ENCODE peak calls at places on chromosomes 16 and 17, in eight cellular contexts. W is testis, P is A673, R is astrocyte of the spinal cord, S is uterus, U is tibial nerve, J is lung, V is brain microvascular endothelial cell. G is an unnamed sample.

GRCh38 chr16:84209989-84210388 is 19.0 kb downstream of the ADAD2 start:
- DNase-seq in P (no peak), V (no peak), S (no peak), R (no peak), W (no peak), J (no peak), U (no peak), G (no peak)

GRCh38 chr17:16215965-16216316 is 607 bp upstream of the NCOR1 start:
- DNase-seq in P (no peak), J (peak; percentile 65), W (no peak), U (peak; percentile 24), V (no peak), R (no peak), S (peak; percentile 36), G (no peak)

GRCh38 chr16:69417537-69418199 is 6.8 kb upstream of the CYB5B start:
- DNase-seq in V (no peak), J (no peak), W (no peak), U (no peak), R (peak; percentile 13), P (no peak), S (no peak), G (no peak)

GRCh38 chr17:7851438-7852261 is 3.2 kb upstream of the TMEM88 start:
- DNase-seq in V (peak; percentile 65), W (peak; percentile 94), U (peak; percentile 76), R (peak; percentile 81), J (peak; percentile 91), P (peak; percentile 90), S (peak; percentile 88), G (no peak)

GRCh38 chr17:78781339-78782304 is at the start of gene CYTH1:
- DNase-seq in J (peak; percentile 57), S (peak; percentile 44), P (peak; percentile 63), U (no peak), W (peak; percentile 47), V (no peak), R (no peak), G (no peak)

GRCh38 chr17:1882836-1883235 is 53.0 kb downstream of the RPA1 start:
- DNase-seq in V (peak; percentile 51), S (no peak), W (peak; percentile 25), J (no peak), P (peak; percentile 65), U (peak; percentile 36), R (peak; percentile 20), G (no peak)

GRCh38 chr16:27495191-27495590 is 54.5 kb downstream of the GTF3C1 start:
- DNase-seq in R (peak; percentile 93), U (peak; percentile 71), V (no peak), W (peak; percentile 53), S (peak; percentile 54), J (peak; percentile 42), P (no peak), G (peak; percentile 42)

GRCh38 chr16:9787717-9788116 is 394.5 kb downstream of the GRIN2A start:
- DNase-seq in V (peak; percentile 5), U (no peak), R (no peak), W (no peak), P (peak; percentile 26), J (no peak), S (no peak), G (no peak)

GRCh38 chr17:47253541-47254402 is at the start of gene ITGB3:
- DNase-seq in S (peak; percentile 80), W (peak; percentile 77), V (peak; percentile 55), U (peak; percentile 56), R (peak; percentile 54), J (peak; percentile 72), P (peak; percentile 48), G (no peak)

GRCh38 chr17:74992223-74992622 is 4.8 kb downstream of the CDR2L start:
- DNase-seq in W (no peak), R (no peak), U (no peak), V (no peak), J (no peak), S (no peak), P (no peak), G (no peak)

GRCh38 chr17:68384941-68385340 is 72.4 kb downstream of the WIPI1 start:
- DNase-seq in J (no peak), U (no peak), R (no peak), P (no peak), S (no peak), W (no peak), V (no peak), G (no peak)

GRCh38 chr16:89711601-89712475 is 8.9 kb downstream of the VPS9D1 start:
- DNase-seq in W (peak; percentile 69), V (peak; percentile 43), P (peak; percentile 86), J (peak; percentile 46), S (no peak), R (peak; percentile 56), U (no peak), G (no peak)

GRCh38 chr17:44569459-44569858 is 12.2 kb downstream of the FZD2 start:
- DNase-seq in P (no peak), U (no peak), V (no peak), W (no peak), S (no peak), J (no peak), R (no peak), G (no peak)

GRCh38 chr17:49742256-49742655 is 21.7 kb downstream of the FAM117A start:
- DNase-seq in W (no peak), U (no peak), P (no peak), V (no peak), S (no peak), R (no peak), J (no peak), G (no peak)
- H3K4me3 ChIP-seq in W (no peak overlapping the region), U (no peak overlapping the region), P (no peak overlapping the region), V (no peak overlapping the region), S (no peak overlapping the region), R (no peak overlapping the region), J (no peak overlapping the region), G (no peak overlapping the region)

GRCh38 chr17:72122668-72123495 is 2.1 kb downstream of the SOX9 start:
- DNase-seq in P (peak; percentile 65), S (no peak), W (peak; percentile 49), U (no peak), J (no peak), R (peak; percentile 31), V (no peak), G (no peak)
- TF ChIP-seq CTCF in P (no peak), S (no peak), W (no peak), U (no peak), J (no peak), R (no peak), V (no peak), G (no peak)

GRCh38 chr17:65459667-65460415 is 101.6 kb downstream of the AXIN2 start:
- DNase-seq in W (no peak), V (no peak), U (no peak), R (no peak), P (no peak), S (no peak), J (no peak), G (no peak)
- H3K4me3 ChIP-seq in W (no peak overlapping the region), V (no peak overlapping the region), U (no peak overlapping the region), R (no peak overlapping the region), P (no peak overlapping the region), S (no peak overlapping the region), J (no peak overlapping the region), G (no peak overlapping the region)

GRCh38 chr16:20740007-20740883 is 1.4 kb downstream of the THUMPD1 start:
- DNase-seq in W (no peak), R (peak; percentile 5), P (peak; percentile 13), S (peak; percentile 23), J (no peak), V (peak; percentile 3), U (no peak), G (no peak)

GRCh38 chr16:20743591-20743990 is 2.0 kb upstream of the THUMPD1 start:
- DNase-seq in V (no peak), P (no peak), U (no peak), J (no peak), R (no peak), S (no peak), W (no peak), G (no peak)

GRCh38 chr16:20740901-20741491 is 622 bp downstream of the THUMPD1 start:
- DNase-seq in W (peak; percentile 94), V (peak; percentile 76), P (peak; percentile 86), U (peak; percentile 72), S (peak; percentile 89), R (peak; percentile 75), J (peak; percentile 89), G (peak; percentile 19)

GRCh38 chr16:20744922-20745440 is 3.4 kb upstream of the THUMPD1 start:
- DNase-seq in P (no peak), S (no peak), V (no peak), W (no peak), R (no peak), U (no peak), J (no peak), G (no peak)

DNA sequence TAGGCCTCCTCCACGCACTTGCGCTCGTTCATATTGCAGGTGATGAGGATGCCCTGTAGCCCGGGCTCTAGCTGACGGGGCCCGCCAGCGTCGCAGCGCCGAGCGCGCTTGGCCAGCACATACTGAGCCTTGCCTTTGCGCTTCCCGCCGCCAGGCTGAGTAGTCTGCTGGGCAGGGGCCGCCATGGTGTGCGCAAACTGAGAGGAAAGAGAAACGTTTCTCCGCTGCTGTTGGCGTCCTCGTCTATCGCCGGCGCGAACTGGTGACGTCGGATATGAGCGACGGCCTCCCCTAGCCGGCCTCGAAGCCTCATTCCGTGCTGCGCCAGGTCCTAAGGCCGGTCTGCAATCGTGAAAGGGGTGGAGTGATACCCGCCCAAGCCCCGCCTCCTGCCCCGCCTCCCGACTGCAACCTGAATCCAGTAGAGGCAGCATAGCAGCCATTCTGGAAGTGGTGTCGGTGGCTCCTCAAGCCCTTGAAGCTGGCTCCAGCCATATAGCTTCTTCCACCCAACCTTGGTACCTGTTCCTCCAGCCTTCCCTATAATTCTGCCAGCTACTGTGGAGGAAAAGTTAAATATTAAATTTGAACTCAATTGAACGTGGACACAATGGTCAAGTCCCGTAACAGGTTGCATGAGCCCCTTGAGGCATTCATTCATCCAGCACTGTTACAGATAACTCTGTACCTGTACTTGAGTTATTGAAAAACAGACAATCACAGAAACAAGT is at the start of gene THUMPD1:
- DNase-seq in P (peak; percentile 97), U (peak; percentile 96), W (peak; percentile 97), J (peak; percentile 98), S (peak; percentile 96), R (peak; percentile 96), V (peak; percentile 98), G (peak; percentile 68)
- TF ChIP-seq CTCF in P (peak; percentile 24), U (no peak), W (no peak), J (no peak), S (no peak), R (peak; percentile 11), V (peak; percentile 41), G (peak; percentile 37)

DNA sequence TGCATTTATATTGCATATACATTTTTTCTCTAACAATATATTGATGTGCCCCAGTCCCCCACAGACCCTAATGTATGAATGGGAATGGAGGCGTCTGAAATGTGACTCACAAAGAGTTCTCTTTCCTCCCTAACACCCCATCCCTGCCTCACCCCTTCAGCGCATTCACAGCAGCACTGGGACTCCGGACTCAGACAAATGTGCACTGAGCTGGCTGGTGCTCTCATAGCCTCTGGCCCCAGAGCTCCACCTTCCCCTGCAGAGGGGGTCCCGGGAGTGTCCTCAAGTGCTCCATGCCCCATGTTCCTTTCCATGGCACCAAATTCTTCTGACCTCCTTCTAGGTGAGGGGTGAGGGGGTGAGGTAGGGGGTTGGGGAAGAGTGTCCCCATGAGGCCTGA is 20.6 kb downstream of the NPTX1 start:
- DNase-seq in J (no peak), R (no peak), S (no peak), W (no peak), P (no peak), V (no peak), U (no peak), G (no peak)
- H3K4me3 ChIP-seq in J (no peak overlapping the region), R (no peak overlapping the region), S (peak overlapping the region; percentile 84), W (no peak overlapping the region), P (peak overlapping the region; percentile 87), V (no peak overlapping the region), U (peak overlapping the region; percentile 74), G (no peak overlapping the region)